ENCODE peak calls at places on chromosomes 2 and 18, in nine cellular contexts. H is AG10803, E is ovary, M is PC-3, U is left ventricle myocardium inferior, I is lower lobe of right lung, T is nephron progenitor cell, X is MM.1S, O is bronchial epithelial cell. L is an unnamed sample.
A peak's percentile ranks its signal among the peaks of the same experiment; 100 is the strongest.

GRCh38 chr2:59885536-59885935 is 667.9 kb downstream of the BCL11A start:
- DNase-seq in H (no peak), E (no peak), M (no peak), U (no peak), I (no peak), T (no peak), X (no peak), O (no peak), L (no peak)

GRCh38 chr2:23760746-23761145 is 166.2 kb downstream of the ATAD2B start:
- DNase-seq in H (peak; percentile 71), E (no peak), M (peak; percentile 56), U (no peak), I (no peak), T (no peak), X (no peak), O (peak; percentile 51), L (no peak)

GRCh38 chr18:49076767-49077166 is 126.0 kb upstream of the SMAD7 start:
- DNase-seq in H (no peak), E (no peak), M (no peak), U (no peak), I (no peak), T (no peak), X (no peak), O (no peak), L (no peak)

GRCh38 chr18:74040459-74041332 is 106.9 kb downstream of the FBXO15 start:
- DNase-seq in H (peak; percentile 18), E (no peak), M (peak; percentile 52), U (no peak), I (peak; percentile 60), T (peak; percentile 61), X (peak; percentile 10), O (no peak), L (peak; percentile 29)

GRCh38 chr2:104004818-104005217 is 849.1 kb upstream of the POU3F3 start:
- DNase-seq in H (no peak), E (no peak), M (no peak), U (no peak), I (no peak), T (no peak), X (no peak), O (no peak), L (no peak)

GRCh38 chr2:241209271-241209670 is 20.8 kb downstream of the ANO7 start:
- DNase-seq in H (no peak), E (no peak), M (no peak), U (no peak), I (no peak), T (no peak), X (no peak), O (no peak), L (no peak)

GRCh38 chr2:75241696-75242095 is 42.4 kb upstream of the TACR1 start:
- DNase-seq in H (no peak), E (no peak), M (peak; percentile 66), U (no peak), I (no peak), T (no peak), X (peak; percentile 38), O (peak; percentile 25), L (no peak)

GRCh38 chr2:13666582-13667414 is 950.1 kb downstream of the TRIB2 start:
- DNase-seq in H (no peak), E (no peak), M (no peak), U (no peak), I (no peak), T (no peak), X (peak; percentile 81), O (no peak), L (no peak)

GRCh38 chr2:98458667-98459380 is 14.2 kb downstream of the INPP4A start:
- DNase-seq in H (no peak), E (no peak), M (no peak), U (no peak), I (no peak), T (no peak), X (peak; percentile 13), O (peak; percentile 30), L (no peak)

GRCh38 chr2:161976927-161977326 is 97.1 kb downstream of the DPP4 start:
- DNase-seq in H (no peak), E (no peak), M (no peak), U (no peak), I (no peak), T (no peak), X (no peak), O (no peak), L (no peak)

GRCh38 chr18:570256-570655 is 9.9 kb upstream of the CETN1 start:
- DNase-seq in H (no peak), E (no peak), M (no peak), U (no peak), I (no peak), T (no peak), X (no peak), O (no peak), L (no peak)

GRCh38 chr2:16298866-16299265 is 358.5 kb downstream of the MYCN start:
- DNase-seq in H (no peak), E (no peak), M (no peak), U (no peak), I (no peak), T (no peak), X (no peak), O (no peak), L (no peak)

GRCh38 chr2:43075906-43076585 is 150.4 kb downstream of the ZFP36L2 start:
- DNase-seq in H (peak; percentile 87), E (no peak), M (peak; percentile 85), U (no peak), I (no peak), T (no peak), X (no peak), O (peak; percentile 68), L (no peak)

DNA sequence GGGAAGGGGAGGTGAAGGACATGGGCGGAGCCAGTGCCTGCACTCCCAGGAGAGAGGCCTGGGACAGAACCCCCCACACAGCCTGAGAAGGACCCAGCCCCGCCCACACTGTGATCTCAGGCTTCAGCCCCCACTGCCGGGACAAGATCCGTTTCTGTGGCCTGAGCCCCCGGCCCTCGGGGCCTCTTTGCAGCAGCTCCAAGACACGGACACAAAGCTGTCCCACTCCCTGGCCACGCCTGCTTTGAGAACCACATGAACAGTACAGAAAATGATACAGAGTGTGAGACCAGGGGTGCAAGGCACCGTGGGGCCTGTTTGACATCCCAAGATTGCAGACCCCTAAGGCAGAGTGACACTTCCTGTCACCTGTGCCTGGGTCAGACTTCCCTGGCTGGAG is 74.5 kb downstream of the TWIST2 start:
- DNase-seq in H (no peak), E (no peak), M (no peak), U (no peak), I (no peak), T (no peak), X (no peak), O (no peak), L (no peak)
- TF ChIP-seq CTCF in H (no peak), E (no peak), M (no peak), U (no peak), I (no peak), T (no peak), X (no peak), O (no peak), L (no peak)

GRCh38 chr18:27428716-27429475 is 243.8 kb upstream of the CHST9 start:
- DNase-seq in H (no peak), E (no peak), M (no peak), U (no peak), I (no peak), T (no peak), X (no peak), O (no peak), L (no peak)

GRCh38 chr18:27430595-27430994 is 245.5 kb upstream of the CHST9 start:
- DNase-seq in H (no peak), E (no peak), M (no peak), U (no peak), I (no peak), T (no peak), X (no peak), O (no peak), L (no peak)

GRCh38 chr18:27423581-27423980 is 238.5 kb upstream of the CHST9 start:
- DNase-seq in H (no peak), E (no peak), M (no peak), U (no peak), I (no peak), T (no peak), X (no peak), O (no peak), L (no peak)

GRCh38 chr18:27428120-27428519 is 243.0 kb upstream of the CHST9 start:
- DNase-seq in H (no peak), E (no peak), M (peak; percentile 46), U (no peak), I (no peak), T (no peak), X (no peak), O (peak; percentile 12), L (no peak)
- TF ChIP-seq CTCF in H (no peak), E (no peak), M (peak; percentile 62), U (no peak), I (no peak), T (no peak), X (no peak), O (peak; percentile 27), L (peak; percentile 12)

GRCh38 chr2:189498205-189498604 is 56.9 kb downstream of the WDR75 start:
- DNase-seq in H (no peak), E (peak; percentile 50), M (no peak), U (no peak), I (no peak), T (no peak), X (no peak), O (no peak), L (no peak)
- TF ChIP-seq CTCF in H (peak; percentile 23), E (peak; percentile 35), M (peak; percentile 18), U (peak; percentile 46), I (peak; percentile 14), T (no peak), X (no peak), O (no peak), L (no peak)

GRCh38 chr2:106596844-106597243 is 109.7 kb downstream of the CD8B2 start:
- DNase-seq in H (no peak), E (no peak), M (peak; percentile 44), U (no peak), I (no peak), T (no peak), X (no peak), O (peak; percentile 17), L (no peak)
- TF ChIP-seq CTCF in H (peak; percentile 43), E (no peak), M (peak; percentile 61), U (peak; percentile 47), I (peak; percentile 17), T (peak; percentile 47), X (peak; percentile 17), O (peak; percentile 21), L (peak; percentile 34)

L was measured in progenitor cell of endocrine pancreas.